ENCODE peak calls at places on chromosome 12, in nine cellular contexts. A, I, Y, G, C, K, D, U and R are unnamed samples.

GRCh38 chr12:13811061-13811460 is 170.3 kb downstream of the GRIN2B start:
- DNase-seq in K (no peak), G (no peak), A (no peak), I (no peak), U (no peak), C (no peak), D (no peak), Y (no peak), R (no peak)

GRCh38 chr12:47041327-47041726 is 38.1 kb upstream of the PCED1B start:
- DNase-seq in C (no peak), K (no peak), U (no peak), A (no peak), Y (no peak), I (no peak), D (no peak), G (no peak), R (no peak)

GRCh38 chr12:20601668-20602280 is 93.4 kb upstream of the SLCO1C1 start:
- DNase-seq in A (peak; percentile 74), Y (peak; percentile 42), G (no peak), C (peak; percentile 14), D (no peak), K (no peak), I (no peak), U (no peak), R (no peak)

GRCh38 chr12:85007836-85008235 is 28.2 kb downstream of the TSPAN19 start:
- DNase-seq in K (no peak), D (no peak), I (no peak), Y (no peak), A (peak; percentile 61), C (no peak), U (no peak), G (no peak), R (no peak)

GRCh38 chr12:87259405-87259804 is 769.8 kb downstream of the C12orf50 start:
- DNase-seq in G (no peak), K (no peak), U (no peak), Y (no peak), A (peak; percentile 9), I (no peak), C (no peak), D (no peak), R (no peak)

GRCh38 chr12:120940799-120941198 is 36.6 kb upstream of the SPPL3 start:
- DNase-seq in Y (no peak), I (no peak), D (no peak), K (no peak), A (peak; percentile 39), G (no peak), U (no peak), C (no peak), R (no peak)

GRCh38 chr12:110279976-110280783 is 867 bp upstream of the ATP2A2 start:
- DNase-seq in U (no peak), Y (peak; percentile 52), A (no peak), C (peak; percentile 56), G (peak; percentile 85), K (peak; percentile 21), I (no peak), D (peak; percentile 57), R (peak; percentile 54)

GRCh38 chr12:116880213-116880816 is 926 bp downstream of the HRK start:
- DNase-seq in I (no peak), U (no peak), Y (no peak), G (no peak), C (no peak), A (peak; percentile 8), D (no peak), K (no peak), R (no peak)

GRCh38 chr12:52561880-52562449 is 9.0 kb upstream of the KRT71 start:
- DNase-seq in A (no peak), Y (no peak), K (no peak), D (no peak), I (no peak), C (no peak), G (no peak), U (no peak), R (no peak)

GRCh38 chr12:198708-199107 is 15.2 kb downstream of the SLC6A12 start:
- DNase-seq in G (no peak), C (no peak), Y (no peak), K (no peak), A (no peak), D (no peak), I (peak; percentile 40), U (no peak), R (no peak)

GRCh38 chr12:94320109-94320508 is 139.6 kb downstream of the CEP83 start:
- DNase-seq in D (no peak), U (no peak), Y (no peak), G (no peak), A (no peak), K (no peak), I (no peak), C (no peak), R (no peak)

GRCh38 chr12:63264629-63265028 is 113.6 kb upstream of the AVPR1A start:
- DNase-seq in A (no peak), I (no peak), Y (no peak), U (no peak), C (no peak), G (no peak), D (no peak), K (no peak), R (no peak)

GRCh38 chr12:52391618-52392002 is 6.2 kb upstream of the KRT84 start:
- DNase-seq in U (no peak), D (peak; percentile 27), K (no peak), A (peak; percentile 20), I (peak; percentile 94), Y (no peak), C (peak; percentile 86), G (peak; percentile 89), R (peak; percentile 82)

GRCh38 chr12:110244829-110245228 is 36.2 kb upstream of the ATP2A2 start:
- DNase-seq in D (no peak), K (no peak), I (no peak), G (peak; percentile 88), U (no peak), A (no peak), C (no peak), Y (no peak), R (peak; percentile 91)

GRCh38 chr12:111437816-111438454 is 32.2 kb downstream of the SH2B3 start:
- DNase-seq in I (peak; percentile 81), C (no peak), Y (peak; percentile 66), G (no peak), K (no peak), A (peak; percentile 90), D (peak; percentile 56), U (peak; percentile 86), R (no peak)

GRCh38 chr12:75825686-75826085 is 205.9 kb downstream of the PHLDA1 start:
- DNase-seq in U (no peak), C (no peak), D (no peak), A (peak; percentile 79), K (no peak), G (no peak), I (no peak), Y (peak; percentile 78), R (no peak)

GRCh38 chr12:131830335-131831020 is 2.3 kb downstream of the MMP17 start:
- DNase-seq in U (no peak), A (peak; percentile 93), G (peak; percentile 87), C (peak; percentile 64), Y (peak; percentile 89), I (peak; percentile 97), D (peak; percentile 62), K (no peak), R (peak; percentile 81)

GRCh38 chr12:132717531-132718387 is 7.1 kb downstream of the PGAM5 start:
- DNase-seq in I (peak; percentile 62), C (no peak), U (no peak), Y (no peak), A (no peak), K (no peak), D (no peak), G (no peak), R (no peak)

GRCh38 chr12:56565510-56566101 is 44.0 kb downstream of the RBMS2 start:
- DNase-seq in U (no peak), A (peak; percentile 92), C (no peak), D (peak; percentile 76), Y (peak; percentile 68), G (peak; percentile 82), K (no peak), I (no peak), R (peak; percentile 91)

GRCh38 chr12:11862794-11863193 is 207.9 kb upstream of the BCL2L14 start:
- DNase-seq in G (no peak), Y (peak; percentile 80), D (no peak), C (no peak), K (no peak), A (peak; percentile 65), I (no peak), U (no peak), R (no peak)

GRCh38 chr12:22230280-22230794 is 104.2 kb downstream of the ST8SIA1 start:
- DNase-seq in C (no peak), Y (peak; percentile 22), U (no peak), A (no peak), G (no peak), K (no peak), I (no peak), D (no peak), R (no peak)

GRCh38 chr12:81610955-81611889 is 147.9 kb downstream of the PPFIA2 start:
- DNase-seq in Y (no peak), G (no peak), U (no peak), D (no peak), I (peak; percentile 69), K (no peak), C (no peak), A (peak; percentile 8), R (peak; percentile 23)

GRCh38 chr12:64627781-64628180 is 17.5 kb downstream of the RASSF3 start:
- DNase-seq in A (peak; percentile 79), Y (peak; percentile 77), G (no peak), D (no peak), U (no peak), C (no peak), I (no peak), K (no peak), R (no peak)

GRCh38 chr12:73225371-73225937 is 953.3 kb downstream of the TRHDE start:
- DNase-seq in I (no peak), A (no peak), C (no peak), D (no peak), Y (no peak), G (no peak), K (no peak), U (no peak), R (no peak)

GRCh38 chr12:126727656-126728055 is 1539.3 kb upstream of the TMEM132C start:
- DNase-seq in Y (no peak), K (no peak), I (no peak), A (no peak), C (no peak), U (no peak), G (no peak), D (no peak), R (no peak)

GRCh38 chr12:65016881-65017650 is 104.0 kb downstream of the WIF1 start:
- DNase-seq in U (no peak), G (no peak), Y (no peak), I (no peak), C (no peak), A (no peak), D (no peak), K (no peak), R (no peak)

GRCh38 chr12:120249875-120250795 is 15.4 kb downstream of the PXN start:
- DNase-seq in A (no peak), C (no peak), G (peak; percentile 90), K (no peak), U (no peak), I (no peak), Y (no peak), D (no peak), R (peak; percentile 91)

GRCh38 chr12:113822986-113823385 is 143.1 kb downstream of the RBM19 start:
- DNase-seq in G (no peak), Y (no peak), D (no peak), A (no peak), U (no peak), K (no peak), I (no peak), C (no peak), R (no peak)

GRCh38 chr12:33427071-33427470 is 12.5 kb downstream of the SYT10 start:
- DNase-seq in C (no peak), D (no peak), I (no peak), G (no peak), K (no peak), A (no peak), U (no peak), Y (no peak), R (no peak)

GRCh38 chr12:76247026-76247688 is 101.1 kb downstream of the BBS10 start:
- DNase-seq in K (no peak), I (no peak), A (peak; percentile 68), C (no peak), Y (peak; percentile 43), D (no peak), G (no peak), U (no peak), R (peak; percentile 44)

GRCh38 chr12:39505025-39505424 is 62.1 kb upstream of the KIF21A start:
- DNase-seq in A (no peak), U (no peak), I (no peak), Y (no peak), D (no peak), G (no peak), C (no peak), K (no peak), R (no peak)